ENCODE peak calls at places on chromosomes 11 and 22, in six cellular contexts. X is A549, A is ACHN, B is SK-N-DZ, G is kidney tubule cell, R is pulmonary artery endothelial cell. O is an unnamed sample.

GRCh38 chr11:29173660-29174062 is 843.2 kb downstream of the KCNA4 start:
- DNase-seq in R (peak; percentile 1), B (no peak), X (peak; percentile 78), G (peak; percentile 74), A (peak; percentile 29), O (no peak)

GRCh38 chr11:13288375-13289029 is 10.9 kb downstream of the BMAL1 start:
- DNase-seq in A (no peak), R (no peak), B (peak; percentile 47), G (peak; percentile 21), X (no peak), O (peak; percentile 30)

GRCh38 chr11:134283461-134284230 is 7.5 kb downstream of the GLB1L3 start:
- DNase-seq in B (no peak), R (no peak), X (no peak), A (no peak), G (no peak), O (no peak)

GRCh38 chr11:134763030-134763388 is 351.0 kb upstream of the B3GAT1 start:
- DNase-seq in X (no peak), G (no peak), B (no peak), R (no peak), A (no peak), O (no peak)

GRCh38 chr11:36775157-36775556 is 177.1 kb upstream of the RAG2 start:
- DNase-seq in B (peak; percentile 70), G (peak; percentile 62), X (no peak), R (no peak), A (no peak), O (peak; percentile 50)

GRCh38 chr22:30185129-30185528 is 61.4 kb downstream of the LIF start:
- DNase-seq in A (peak; percentile 72), R (no peak), B (no peak), G (peak; percentile 64), X (no peak), O (no peak)

GRCh38 chr11:34192481-34193401 is 87.3 kb downstream of the NAT10 start:
- DNase-seq in R (no peak), B (no peak), A (peak; percentile 88), X (peak; percentile 52), G (peak; percentile 92), O (peak; percentile 61)

GRCh38 chr22:38710866-38711265 is 5.1 kb downstream of the GTPBP1 start:
- DNase-seq in A (no peak), R (no peak), X (no peak), B (no peak), G (peak; percentile 39), O (no peak)

GRCh38 chr11:8963569-8964323 is 496 bp downstream of the TMEM9B start:
- DNase-seq in B (peak; percentile 76), R (peak; percentile 17), G (peak; percentile 85), X (peak; percentile 83), A (peak; percentile 73), O (peak; percentile 5)

GRCh38 chr22:44735518-44736428 is 16.6 kb upstream of the ARHGAP8 start:
- DNase-seq in B (peak; percentile 57), R (no peak), G (peak; percentile 65), X (peak; percentile 56), A (peak; percentile 51), O (peak; percentile 58)

GRCh38 chr11:27241316-27242122 is 121.5 kb downstream of the CCDC34 start:
- DNase-seq in A (peak; percentile 9), B (no peak), X (peak; percentile 19), R (no peak), G (peak; percentile 87), O (peak; percentile 61)